ENCODE peak calls at places on chromosomes 4 and X, in seven cellular contexts. X is activated naive CD4-positive, alpha-beta T cell treated with anti-CD3 and anti-CD28 coated beads for 36 hours; E is activated naive CD8-positive, alpha-beta T cell treated with anti-CD3 and anti-CD28 coated beads, Interleukin-2, amount 50 U/mL, for 24 hours; P is head of caudate nucleus; B is T follicular helper cell; Y is stimulated activated CD8-positive, alpha-beta memory T cell treated with anti-CD3 and anti-CD28 coated beads, Interleukin-7, amount 100 ng/mL, for 1 hour; Z is K562. K is an unnamed sample.

GRCh38 chr4:8648816-8649630 is 56.5 kb downstream of the CPZ start:
- DNase-seq in Y (no peak), P (no peak), X (no peak), B (no peak), E (no peak), Z (no peak), K (no peak)

GRCh38 chr4:76589872-76590846 is 155.1 kb downstream of the SHROOM3 start:
- DNase-seq in E (no peak), X (no peak), Z (no peak), P (no peak), Y (no peak), B (no peak), K (peak; percentile 90)

GRCh38 chr4:2796261-2797187 is 3.6 kb downstream of the SH3BP2 start:
- DNase-seq in E (no peak), X (no peak), Y (no peak), B (no peak), Z (no peak), P (no peak), K (peak; percentile 47)

GRCh38 chr4:102725229-102725628 is 35.5 kb downstream of the MANBA start:
- DNase-seq in Y (no peak), X (no peak), Z (no peak), B (no peak), P (no peak), E (no peak), K (no peak)

GRCh38 chr4:7384003-7384928 is 50.5 kb downstream of the PSAPL1 start:
- DNase-seq in E (no peak), Z (no peak), P (no peak), X (no peak), B (no peak), Y (no peak), K (no peak)

GRCh38 chr4:33959519-33959918 is 2284.8 kb downstream of the ARAP2 start:
- DNase-seq in X (no peak), E (no peak), B (no peak), Z (no peak), P (no peak), Y (no peak), K (no peak)

GRCh38 chr4:165325732-165326512 is 1.5 kb upstream of the MSMO1 start:
- DNase-seq in Y (no peak), Z (peak; percentile 74), P (peak; percentile 24), X (peak; percentile 38), B (no peak), E (no peak), K (peak; percentile 76)

GRCh38 chr4:145320269-145320668 is 139.9 kb upstream of the OTUD4 start:
- DNase-seq in P (no peak), B (no peak), Z (no peak), X (no peak), Y (no peak), E (no peak), K (no peak)

GRCh38 chrX:154010330-154011087 is 9.2 kb downstream of the IRAK1 start:
- DNase-seq in P (no peak), E (no peak), Y (no peak), B (no peak), Z (no peak), X (no peak), K (peak; percentile 44)

GRCh38 chr4:128658214-128658621 is 151.3 kb upstream of the JADE1 start:
- DNase-seq in B (no peak), X (no peak), P (no peak), Y (no peak), Z (no peak), E (no peak), K (no peak)

GRCh38 chrX:1581132-1581531 is 10.3 kb upstream of the AKAP17A start:
- DNase-seq in Z (peak; percentile 75), B (peak; percentile 56), E (peak; percentile 86), X (peak; percentile 92), Y (peak; percentile 55), P (peak; percentile 35), K (peak; percentile 40)

GRCh38 chrX:67893931-67894330 is 350.1 kb downstream of the AR start:
- DNase-seq in B (no peak), E (no peak), P (no peak), Z (peak; percentile 1), Y (no peak), X (no peak), K (peak; percentile 0)

GRCh38 chrX:133726211-133726630 is 259.2 kb downstream of the GPC3 start:
- DNase-seq in Z (no peak), P (no peak), E (no peak), X (no peak), B (no peak), Y (no peak), K (peak; percentile 54)

GRCh38 chrX:22969416-22969815 is 30.3 kb upstream of the DDX53 start:
- DNase-seq in Z (no peak), Y (no peak), P (no peak), X (no peak), B (no peak), E (no peak), K (peak; percentile 43)

GRCh38 chrX:115639481-115639880 is 78.5 kb downstream of the PLS3 start:
- DNase-seq in B (no peak), Z (no peak), X (no peak), E (no peak), Y (no peak), P (no peak), K (no peak)

GRCh38 chrX:136473663-136474062 is 14.1 kb upstream of the BRS3 start:
- DNase-seq in B (no peak), E (no peak), X (no peak), Z (no peak), Y (no peak), P (no peak), K (no peak)

GRCh38 chr4:52911684-52912294 is 49.7 kb downstream of the RASL11B start:
- DNase-seq in Y (peak; percentile 43), P (peak; percentile 74), B (peak; percentile 49), X (peak; percentile 85), E (peak; percentile 79), Z (peak; percentile 83), K (peak; percentile 79)

GRCh38 chr4:2341261-2341841 is 77.1 kb downstream of the ZFYVE28 start:
- DNase-seq in Y (no peak), E (no peak), B (no peak), P (no peak), Z (no peak), X (peak; percentile 2), K (no peak)

GRCh38 chr4:185305979-185306442 is 89.7 kb downstream of the LRP2BP start:
- DNase-seq in E (no peak), B (no peak), X (no peak), Z (no peak), P (peak; percentile 40), Y (no peak), K (peak; percentile 91)